ENCODE peak calls at places on chromosomes 5 and 9, in ten cellular contexts. S, Z, P, M, K, H, I, Q, O and G are unnamed samples.

GRCh38 chr9:121671612-121672155 is 20.2 kb downstream of the DAB2IP start:
- DNase-seq in S (peak; percentile 55), Z (no peak), M (no peak), O (no peak), P (no peak), I (peak; percentile 85), K (no peak), H (no peak), Q (no peak), G (no peak)

GRCh38 chr5:173909205-173909604 is 21.1 kb downstream of the CPEB4 start:
- DNase-seq in H (no peak), M (no peak), S (no peak), P (no peak), Z (peak; percentile 76), Q (no peak), O (no peak), K (no peak), I (no peak), G (peak; percentile 54)

GRCh38 chr9:137453643-137454081 is 5.5 kb downstream of the NSMF start:
- DNase-seq in I (peak; percentile 82), M (peak; percentile 88), K (peak; percentile 75), S (peak; percentile 78), H (peak; percentile 87), Z (peak; percentile 75), Q (peak; percentile 74), P (peak; percentile 96), O (peak; percentile 43), G (peak; percentile 79)

GRCh38 chr5:171984748-171985419 is 21.6 kb downstream of the FBXW11 start:
- DNase-seq in Q (no peak), S (peak; percentile 60), I (peak; percentile 67), M (no peak), Z (no peak), P (peak; percentile 46), H (no peak), K (no peak), O (no peak), G (no peak)

GRCh38 chr5:68457298-68457697 is 241.7 kb downstream of the PIK3R1 start:
- DNase-seq in H (no peak), Z (no peak), K (no peak), M (no peak), P (no peak), I (no peak), O (no peak), Q (no peak), S (no peak), G (no peak)

GRCh38 chr9:136791466-136792276 is 527 bp downstream of the TMEM141 start:
- DNase-seq in M (peak; percentile 86), O (no peak), K (peak; percentile 40), Z (peak; percentile 69), H (peak; percentile 84), P (peak; percentile 86), Q (peak; percentile 79), I (peak; percentile 39), S (no peak), G (peak; percentile 54)

GRCh38 chr9:137045294-137046093 is 483 bp downstream of the NPDC1 start:
- DNase-seq in Z (peak; percentile 57), H (no peak), P (no peak), S (peak; percentile 40), Q (peak; percentile 66), I (peak; percentile 55), K (no peak), O (no peak), M (peak; percentile 47), G (no peak)

GRCh38 chr5:180816608-180817534 is 14.3 kb upstream of the MGAT1 start:
- DNase-seq in H (no peak), Q (peak; percentile 76), K (peak; percentile 56), S (peak; percentile 47), I (peak; percentile 78), Z (peak; percentile 68), O (no peak), M (no peak), P (no peak), G (peak; percentile 68)

GRCh38 chr5:147911427-147911826 is 5.1 kb upstream of the C5orf46 start:
- DNase-seq in I (no peak), H (peak; percentile 52), S (no peak), P (no peak), O (no peak), M (no peak), Z (peak; percentile 64), Q (no peak), K (peak; percentile 56), G (peak; percentile 37)

GRCh38 chr5:142281012-142281374 is 43.8 kb downstream of the SPRY4 start:
- DNase-seq in I (no peak), S (no peak), P (no peak), Z (no peak), K (peak; percentile 38), M (no peak), Q (no peak), H (no peak), O (no peak), G (peak; percentile 67)
- H3K27ac ChIP-seq in I (peak overlapping the region; percentile 84), S (peak overlapping the region; percentile 59), P (peak overlapping the region; percentile 46), Z (no peak overlapping the region), K (peak overlapping the region; percentile 89), M (no peak overlapping the region), Q (no peak overlapping the region), H (peak overlapping the region; percentile 64), O (no peak overlapping the region), G (peak overlapping the region; percentile 37)

GRCh38 chr5:73448451-73449136 is at the start of gene FOXD1:
- DNase-seq in I (peak; percentile 75), P (peak; percentile 94), S (peak; percentile 96), Z (peak; percentile 84), Q (peak; percentile 61), K (peak; percentile 43), H (peak; percentile 53), O (peak; percentile 77), M (peak; percentile 79), G (peak; percentile 59)
- H3K4me3 ChIP-seq in I (peak within 1 kb of the TSS; percentile 28), P (peak within 1 kb of the TSS; percentile 39), S (peak within 1 kb of the TSS; percentile 62), Z (peak within 1 kb of the TSS; percentile 47), Q (peak within 1 kb of the TSS; percentile 36), K (peak within 1 kb of the TSS; percentile 62), H (peak within 1 kb of the TSS; percentile 52), O (peak within 1 kb of the TSS; percentile 67), M (peak within 1 kb of the TSS; percentile 39), G (peak within 1 kb of the TSS; percentile 46)

DNA sequence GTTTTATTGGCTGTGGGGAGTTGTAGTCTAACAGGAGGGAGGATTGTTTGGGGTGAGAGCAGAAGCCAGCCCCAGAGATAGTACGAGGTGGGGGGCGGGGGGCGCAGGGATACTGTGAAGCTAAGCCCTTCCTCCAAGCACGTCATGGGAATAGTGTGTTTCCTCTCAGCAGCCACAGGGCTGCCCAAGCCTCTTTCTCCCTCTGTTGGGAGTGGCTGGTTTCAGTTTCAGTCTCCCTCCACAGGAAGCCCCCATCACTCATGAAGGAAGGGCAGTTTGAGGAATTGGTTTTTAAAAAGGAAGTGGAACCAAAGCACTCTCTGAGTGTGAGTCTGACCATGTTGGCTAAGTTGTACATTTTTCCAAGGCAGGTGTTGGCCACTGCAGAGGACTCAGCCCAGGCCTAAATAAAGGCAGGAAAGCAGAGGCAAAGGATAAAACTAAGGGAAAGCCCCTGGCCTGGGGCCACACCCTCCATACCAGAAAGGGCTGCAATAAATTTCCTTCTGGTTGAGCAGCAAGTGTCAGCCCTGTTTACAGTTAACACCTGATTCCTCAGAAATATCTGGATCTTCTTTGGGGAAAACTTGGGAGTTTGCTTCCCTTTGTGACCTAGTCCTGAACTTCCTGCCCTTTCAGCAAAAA is 3.2 kb downstream of the RAB24 start:
- DNase-seq in I (peak; percentile 82), Q (peak; percentile 68), S (peak; percentile 74), O (no peak), K (peak; percentile 48), P (peak; percentile 83), H (peak; percentile 77), M (peak; percentile 71), Z (no peak), G (peak; percentile 78)
- H3K4me1 ChIP-seq in I (peaks cover 6% of the 10 kb centered on the region), Q (peaks cover 16% of the 10 kb centered on the region), S (peaks cover 15% of the 10 kb centered on the region), O (peaks cover 34% of the 10 kb centered on the region), K (peaks cover 81% of the 10 kb centered on the region), P (peaks cover 4% of the 10 kb centered on the region), H (peaks cover 76% of the 10 kb centered on the region), M (peaks cover 33% of the 10 kb centered on the region), Z (peaks cover 19% of the 10 kb centered on the region), G (peaks cover 61% of the 10 kb centered on the region)

GRCh38 chr5:14440598-14441401 is 140.8 kb upstream of the OTULINL start:
- DNase-seq in O (no peak), M (peak; percentile 33), Q (peak; percentile 83), I (peak; percentile 92), H (no peak), S (peak; percentile 95), K (peak; percentile 72), Z (peak; percentile 81), P (no peak), G (peak; percentile 71)

GRCh38 chr5:14445581-14446290 is 135.9 kb upstream of the OTULINL start:
- DNase-seq in K (no peak), P (peak; percentile 94), Q (peak; percentile 65), O (no peak), I (peak; percentile 76), H (no peak), S (no peak), Z (peak; percentile 72), M (no peak), G (peak; percentile 31)

GRCh38 chr5:14444988-14445387 is 136.6 kb upstream of the OTULINL start:
- DNase-seq in Q (no peak), H (no peak), S (no peak), K (no peak), I (no peak), M (peak; percentile 57), P (peak; percentile 42), Z (no peak), O (no peak), G (no peak)

GRCh38 chr5:14444161-14444560 is 137.4 kb upstream of the OTULINL start:
- DNase-seq in I (no peak), O (no peak), Q (no peak), S (no peak), H (no peak), P (no peak), M (no peak), K (no peak), Z (no peak), G (no peak)

DNA sequence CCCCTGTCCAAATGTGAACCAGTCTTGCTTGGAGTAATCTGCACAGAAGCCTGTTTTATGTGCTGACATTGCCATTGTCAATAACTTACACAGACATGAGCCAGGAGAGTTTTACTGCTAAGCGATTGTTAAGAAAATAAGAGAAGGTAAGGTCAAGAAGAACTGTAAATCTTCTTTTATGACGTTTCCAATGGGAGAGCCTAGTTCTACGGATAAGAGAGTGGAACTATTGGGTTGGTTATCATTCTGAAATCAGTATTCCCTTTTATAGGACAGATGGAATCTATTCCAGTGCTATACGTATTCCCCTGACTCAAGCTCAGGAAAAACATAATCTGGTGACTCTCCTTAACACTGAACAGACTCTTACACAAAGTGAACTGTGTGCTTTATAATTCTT is 137.9 kb upstream of the OTULINL start:
- DNase-seq in I (no peak), P (no peak), H (no peak), S (no peak), M (peak; percentile 28), K (no peak), Q (no peak), O (no peak), Z (no peak), G (no peak)
- H3K27ac ChIP-seq in I (peak overlapping the region; percentile 22), P (no peak overlapping the region), H (no peak overlapping the region), S (no peak overlapping the region), M (no peak overlapping the region), K (peak overlapping the region; percentile 46), Q (no peak overlapping the region), O (no peak overlapping the region), Z (no peak overlapping the region), G (no peak overlapping the region)